ENCODE peak calls at places on chromosome 4, in four cellular contexts. N is H1, L is GM12878, O is HepG2. M is an unnamed sample.

GRCh38 chr4:10082047-10082446 is 34.6 kb downstream of the WDR1 start:
- DNase-seq in L (no peak), N (no peak), O (no peak), M (no peak)

GRCh38 chr4:71389149-71389840 is 50.5 kb downstream of the SLC4A4 start:
- DNase-seq in N (no peak), L (no peak), O (no peak), M (no peak)

GRCh38 chr4:147933316-147933715 is 201.4 kb downstream of the ARHGAP10 start:
- DNase-seq in N (no peak), O (no peak), L (no peak), M (no peak)

GRCh38 chr4:72031868-72032619 is at the start of gene NPFFR2:
- DNase-seq in L (no peak), N (peak; percentile 29), O (no peak), M (peak; percentile 33)

GRCh38 chr4:61162116-61162515 is 38.0 kb upstream of the ADGRL3 start:
- DNase-seq in N (no peak), O (no peak), L (no peak), M (no peak)

GRCh38 chr4:30818541-30818940 is 98.4 kb downstream of the PCDH7 start:
- DNase-seq in O (no peak), N (no peak), L (no peak), M (no peak)

GRCh38 chr4:40238700-40239548 is 42.1 kb downstream of the RHOH start:
- DNase-seq in O (no peak), N (no peak), L (no peak), M (no peak)

GRCh38 chr4:70511365-70511764 is 7.0 kb upstream of the AMTN start:
- DNase-seq in O (no peak), N (no peak), L (no peak), M (no peak)

GRCh38 chr4:89889289-89889688 is 5.4 kb upstream of the MMRN1 start:
- DNase-seq in O (no peak), N (no peak), L (no peak), M (no peak)

GRCh38 chr4:56506110-56506705 is 617 bp downstream of the ARL9 start:
- DNase-seq in L (no peak), O (no peak), N (no peak), M (no peak)

GRCh38 chr4:53693408-53693807 is 102.1 kb upstream of the LNX1 start:
- DNase-seq in O (no peak), N (no peak), L (no peak), M (no peak)

GRCh38 chr4:891747-892146 is 40.4 kb downstream of the GAK start:
- DNase-seq in O (peak; percentile 10), N (no peak), L (no peak), M (peak; percentile 18)

GRCh38 chr4:163895369-163896005 is 401.0 kb downstream of the TMA16 start:
- DNase-seq in O (no peak), N (no peak), L (no peak), M (no peak)

GRCh38 chr4:38231626-38232025 is 271.4 kb downstream of the PTTG2 start:
- DNase-seq in L (no peak), N (no peak), O (no peak), M (no peak)

GRCh38 chr4:95541094-95541493 is 7.7 kb downstream of the UNC5C start:
- DNase-seq in O (no peak), N (no peak), L (no peak), M (no peak)

GRCh38 chr4:105145913-105146285 is 777 bp upstream of the TET2 start:
- DNase-seq in N (no peak), L (no peak), O (no peak), M (no peak)

GRCh38 chr4:110492522-110492921 is 16.6 kb downstream of the ENPEP start:
- DNase-seq in N (no peak), O (no peak), L (no peak), M (no peak)

GRCh38 chr4:151620066-151620465 is 140.7 kb downstream of the GATB start:
- DNase-seq in L (no peak), N (no peak), O (no peak), M (no peak)

GRCh38 chr4:69057620-69058409 is 38.5 kb upstream of the UGT2B7 start:
- DNase-seq in L (no peak), N (no peak), O (peak; percentile 93), M (peak; percentile 70)

GRCh38 chr4:184732126-184732525 is 1.8 kb downstream of the CENPU start:
- DNase-seq in O (no peak), N (no peak), L (no peak), M (no peak)
- TF ChIP-seq SUZ12 in O (no peak), N (no peak), L (no peak), M (no peak)

GRCh38 chr4:122003335-122003734 is 51.5 kb upstream of the TRPC3 start:
- DNase-seq in O (peak; percentile 64), L (peak; percentile 11), N (peak; percentile 33), M (no peak)
- H3K4me3 ChIP-seq in O (no peak overlapping the region), L (no peak overlapping the region), N (no peak overlapping the region), M (no peak overlapping the region)

DNA sequence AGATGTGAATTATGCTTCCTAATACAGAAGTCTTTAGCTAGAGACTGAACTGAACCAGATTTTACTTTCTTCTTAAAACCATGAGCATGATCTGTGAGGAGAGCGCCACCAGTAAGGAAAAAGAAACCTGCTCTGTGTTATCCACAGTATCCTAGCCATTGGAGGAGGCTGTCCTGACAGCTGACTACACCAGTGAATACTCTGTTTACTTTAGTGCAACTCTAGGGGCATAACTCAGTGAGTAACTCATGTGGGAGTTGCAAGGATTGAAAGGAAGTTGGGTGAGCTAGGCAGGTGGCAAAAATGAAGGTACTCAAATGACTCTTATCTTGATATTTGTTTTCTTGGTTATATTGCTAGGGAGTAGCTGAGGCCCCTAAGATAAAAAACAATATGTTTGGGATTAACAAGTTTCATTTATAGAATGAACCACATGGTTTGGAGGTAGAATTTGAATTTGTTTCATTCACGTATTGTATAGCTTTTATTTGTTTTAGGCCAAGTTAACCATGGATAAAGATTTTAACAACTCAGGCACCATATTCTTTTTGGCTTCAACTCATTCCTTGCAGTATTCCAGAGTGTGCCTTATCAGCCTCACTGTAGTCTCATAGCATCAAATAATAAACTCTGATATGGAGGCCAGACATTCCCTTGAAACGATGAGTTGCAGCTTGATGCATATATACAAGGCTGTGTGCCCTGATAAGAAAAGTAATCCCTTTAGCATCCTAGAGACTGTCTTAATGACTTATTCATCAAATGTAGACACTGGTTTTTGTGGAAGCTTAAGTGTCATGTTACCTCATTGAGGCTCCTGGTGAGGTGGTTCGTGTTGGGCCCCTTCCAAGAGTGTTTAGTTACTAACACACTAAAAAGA is 2.5 kb downstream of the BMP3 start:
- DNase-seq in L (no peak), O (no peak), N (no peak), M (no peak)
- H3K27me3 ChIP-seq in L (peaks cover 6% of the 10 kb centered on the region), O (no peaks in the 10 kb centered on the region), N (peaks cover 30% of the 10 kb centered on the region), M (peaks cover 53% of the 10 kb centered on the region)

GRCh38 chr4:121900132-121900983 is 30.1 kb upstream of the BBS7 start:
- DNase-seq in O (peak; percentile 45), L (peak; percentile 12), N (peak; percentile 10), M (peak; percentile 36)

GRCh38 chr4:121898150-121898549 is 27.9 kb upstream of the BBS7 start:
- DNase-seq in L (no peak), O (no peak), N (no peak), M (no peak)
- TF ChIP-seq SUZ12 in L (no peak), O (no peak), N (no peak), M (no peak)

DNA sequence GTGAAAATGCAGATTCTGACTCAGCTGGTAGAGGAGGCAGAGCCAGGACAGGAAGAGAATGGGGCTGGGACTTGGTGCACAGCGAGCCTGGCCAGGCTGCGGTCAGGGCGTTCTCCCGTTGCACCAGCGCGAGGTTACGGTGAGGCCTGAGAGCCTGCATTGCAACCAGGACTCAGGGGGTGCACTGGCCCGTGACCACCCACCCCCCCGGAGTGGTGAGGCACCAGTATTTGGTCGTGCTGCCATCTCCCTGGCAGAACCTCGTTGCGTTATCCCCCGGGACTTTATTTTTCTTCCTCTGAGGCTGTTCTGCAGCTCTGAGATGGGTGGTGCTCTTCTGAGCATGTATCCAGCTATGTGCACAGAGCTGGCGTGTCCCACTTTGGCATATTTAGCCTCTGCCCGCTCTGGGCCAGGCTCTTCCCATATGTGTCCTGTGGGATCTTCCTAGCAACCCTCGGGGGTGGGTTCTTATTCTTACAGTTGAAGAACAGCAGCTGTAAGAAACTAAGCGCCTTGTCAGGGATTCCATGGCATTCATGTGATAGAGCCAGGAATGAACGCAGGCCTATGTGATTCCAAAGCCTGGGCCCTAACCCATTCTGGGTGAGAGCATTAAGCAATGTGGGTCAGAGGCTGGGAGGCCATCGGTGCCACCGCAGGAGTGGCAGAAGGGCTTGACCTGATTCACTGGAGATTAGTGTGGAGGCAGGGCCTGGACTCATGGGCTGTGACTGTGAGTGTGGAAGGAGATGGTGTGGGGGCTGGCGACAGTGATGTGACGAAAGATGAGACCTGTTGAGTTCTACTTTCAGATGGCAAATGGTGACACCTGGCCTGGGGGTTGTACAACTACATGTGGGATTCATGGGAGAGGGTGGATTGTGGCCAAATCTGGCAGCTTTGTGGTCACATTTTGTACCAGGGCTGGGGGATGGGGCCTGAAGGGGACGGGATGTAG is 3.1 kb downstream of the TADA2B start:
- DNase-seq in N (no peak), O (no peak), L (peak; percentile 66), M (no peak)
- H3K4me3 ChIP-seq in N (no peak overlapping the region), O (no peak overlapping the region), L (peak overlapping the region; percentile 83), M (no peak overlapping the region)

GRCh38 chr4:76252271-76252653 is 741 bp downstream of the FAM47E start:
- DNase-seq in N (no peak), O (no peak), L (no peak), M (no peak)
- H3K27me3 ChIP-seq in N (peaks cover 4% of the 10 kb centered on the region), O (no peaks in the 10 kb centered on the region), L (peaks cover 2% of the 10 kb centered on the region), M (peaks cover 22% of the 10 kb centered on the region)

GRCh38 chr4:48944252-48944651 is 37.7 kb upstream of the OCIAD2 start:
- DNase-seq in N (no peak), L (no peak), O (no peak), M (no peak)
- TF ChIP-seq SUZ12 in N (no peak), L (no peak), O (no peak), M (no peak)